ENCODE peak calls at places on chromosomes 16 and 17, in seven cellular contexts. S is CD8-positive, alpha-beta memory T cell; M is fibroblast of mammary gland; N is kidney glomerular epithelial cell; Q is activated CD4-positive, alpha-beta T cell treated with anti-CD3 and anti-CD28 coated beads, Interleukin-2, amount 50 U/mL, for 4 hours; E is stimulated activated CD4-positive, alpha-beta T cell treated with anti-CD3 and anti-CD28 coated beads, Interleukin-1b, Interleukin-23, amount 100 ng/mL, for 4 hours; C is HAP-1. U is an unnamed sample.

GRCh38 chr16:30499284-30499683 is 26.7 kb downstream of the ITGAL start:
- DNase-seq in S (no peak), M (peak; percentile 22), N (no peak), Q (no peak), E (no peak), C (no peak), U (no peak)

GRCh38 chr16:24540575-24541240 is 1.3 kb downstream of the RBBP6 start:
- DNase-seq in S (no peak), M (no peak), N (peak; percentile 25), Q (no peak), E (no peak), C (peak; percentile 42), U (no peak)

GRCh38 chr17:61782683-61783082 is 80.6 kb downstream of the BRIP1 start:
- DNase-seq in S (no peak), M (no peak), N (no peak), Q (no peak), E (no peak), C (no peak), U (no peak)

GRCh38 chr16:89052824-89053724 is 40.6 kb upstream of the ACSF3 start:
- DNase-seq in S (no peak), M (no peak), N (no peak), Q (no peak), E (no peak), C (peak; percentile 69), U (peak; percentile 47)

GRCh38 chr16:53257001-53257400 is 177.3 kb upstream of the RBL2 start:
- DNase-seq in S (no peak), M (peak; percentile 50), N (peak; percentile 52), Q (no peak), E (no peak), C (no peak), U (no peak)

GRCh38 chr17:13835151-13835550 is 233.4 kb upstream of the HS3ST3A1 start:
- DNase-seq in S (no peak), M (no peak), N (no peak), Q (no peak), E (no peak), C (no peak), U (no peak)

GRCh38 chr17:75105269-75106080 is 4.3 kb upstream of the ARMC7 start:
- DNase-seq in S (no peak), M (peak; percentile 34), N (no peak), Q (no peak), E (no peak), C (peak; percentile 71), U (peak; percentile 89)

GRCh38 chr16:87178977-87179376 is 138.2 kb downstream of the C16orf95 start:
- DNase-seq in S (no peak), M (peak; percentile 41), N (peak; percentile 32), Q (no peak), E (no peak), C (no peak), U (no peak)

GRCh38 chr17:17119533-17119932 is 77.3 kb downstream of the MPRIP start:
- DNase-seq in S (peak; percentile 84), M (peak; percentile 75), N (peak; percentile 5), Q (peak; percentile 59), E (peak; percentile 26), C (no peak), U (no peak)

GRCh38 chr17:57466042-57466471 is 209.7 kb downstream of the MSI2 start:
- DNase-seq in S (no peak), M (no peak), N (no peak), Q (no peak), E (no peak), C (peak; percentile 71), U (no peak)

GRCh38 chr17:73359987-73360410 is 48.2 kb upstream of the CDC42EP4 start:
- DNase-seq in S (no peak), M (no peak), N (no peak), Q (no peak), E (no peak), C (peak; percentile 65), U (peak; percentile 88)

GRCh38 chr17:45994228-45994627 is 4.8 kb upstream of the STH start:
- DNase-seq in S (no peak), M (no peak), N (no peak), Q (no peak), E (no peak), C (no peak), U (no peak)

GRCh38 chr17:35543856-35544255 is 6.4 kb upstream of the SLFN12L start:
- DNase-seq in S (no peak), M (no peak), N (no peak), Q (no peak), E (no peak), C (no peak), U (no peak)

GRCh38 chr17:57866319-57866718 is 16.5 kb upstream of the MRPS23 start:
- DNase-seq in S (no peak), M (no peak), N (no peak), Q (no peak), E (no peak), C (no peak), U (no peak)

GRCh38 chr16:77812856-77813523 is 24.6 kb downstream of the VAT1L start:
- DNase-seq in S (no peak), M (peak; percentile 29), N (no peak), Q (no peak), E (no peak), C (no peak), U (no peak)

GRCh38 chr17:75875940-75876189 is 2.5 kb downstream of the TRIM47 start:
- DNase-seq in S (no peak), M (no peak), N (peak; percentile 66), Q (no peak), E (no peak), C (no peak), U (no peak)

GRCh38 chr16:65938083-65938482 is 428.4 kb upstream of the CDH5 start:
- DNase-seq in S (no peak), M (no peak), N (no peak), Q (no peak), E (no peak), C (no peak), U (no peak)

GRCh38 chr17:54426287-54426886 is 474.3 kb upstream of the TOM1L1 start:
- DNase-seq in S (no peak), M (peak; percentile 5), N (no peak), Q (no peak), E (no peak), C (peak; percentile 40), U (no peak)

GRCh38 chr17:62933986-62934385 is 32.0 kb upstream of the TANC2 start:
- DNase-seq in S (no peak), M (peak; percentile 17), N (no peak), Q (no peak), E (no peak), C (no peak), U (no peak)

GRCh38 chr17:81460856-81461460 is 51.6 kb downstream of the ACTG1 start:
- DNase-seq in S (no peak), M (no peak), N (no peak), Q (no peak), E (no peak), C (no peak), U (no peak)

GRCh38 chr17:32755045-32755805 is 121.7 kb downstream of the MYO1D start:
- DNase-seq in S (no peak), M (peak; percentile 77), N (peak; percentile 81), Q (no peak), E (no peak), C (no peak), U (peak; percentile 70)

GRCh38 chr17:8753976-8754440 is 4.3 kb downstream of the SPDYE4 start:
- DNase-seq in S (no peak), M (peak; percentile 42), N (peak; percentile 40), Q (no peak), E (no peak), C (no peak), U (peak; percentile 15)

GRCh38 chr17:65328567-65328966 is 191.4 kb downstream of the RGS9 start:
- DNase-seq in S (no peak), M (no peak), N (no peak), Q (no peak), E (no peak), C (no peak), U (no peak)

GRCh38 chr16:19853973-19854876 is 30.4 kb downstream of the GPRC5B start:
- DNase-seq in S (no peak), M (no peak), N (no peak), Q (no peak), E (no peak), C (peak; percentile 26), U (no peak)

GRCh38 chr16:27315333-27316037 is 1.7 kb downstream of the IL4R start:
- DNase-seq in S (peak; percentile 70), M (peak; percentile 75), N (peak; percentile 15), Q (peak; percentile 44), E (no peak), C (peak; percentile 18), U (no peak)

GRCh38 chr17:37310940-37311339 is 64.8 kb upstream of the C17orf78 start:
- DNase-seq in S (no peak), M (no peak), N (no peak), Q (no peak), E (no peak), C (no peak), U (no peak)

GRCh38 chr16:3017262-3017805 is 649 bp downstream of the CLDN6 start:
- DNase-seq in S (no peak), M (no peak), N (no peak), Q (no peak), E (no peak), C (no peak), U (no peak)

GRCh38 chr17:29069526-29070041 is 26.6 kb downstream of the PIPOX start:
- DNase-seq in S (peak; percentile 26), M (peak; percentile 6), N (no peak), Q (no peak), E (no peak), C (no peak), U (no peak)

GRCh38 chr17:57966875-57967274 is 11.7 kb upstream of the CUEDC1 start:
- DNase-seq in S (no peak), M (no peak), N (no peak), Q (no peak), E (no peak), C (no peak), U (no peak)

GRCh38 chr17:55448681-55449080 is 27.0 kb upstream of the MMD start:
- DNase-seq in S (no peak), M (peak; percentile 50), N (no peak), Q (no peak), E (no peak), C (no peak), U (no peak)

GRCh38 chr17:40760105-40761016 is 5.2 kb upstream of the KRT25 start:
- DNase-seq in S (no peak), M (no peak), N (no peak), Q (no peak), E (no peak), C (no peak), U (no peak)

GRCh38 chr16:27708651-27709050 is 158.7 kb downstream of the KATNIP start:
- DNase-seq in S (no peak), M (no peak), N (no peak), Q (no peak), E (no peak), C (no peak), U (no peak)

GRCh38 chr16:2194166-2194834 is 2.1 kb downstream of the CASKIN1 start:
- DNase-seq in S (no peak), M (peak; percentile 53), N (no peak), Q (no peak), E (no peak), C (peak; percentile 83), U (no peak)

GRCh38 chr16:9119795-9120194 is 28.4 kb downstream of the HAPSTR1 start:
- DNase-seq in S (no peak), M (peak; percentile 97), N (no peak), Q (no peak), E (no peak), C (no peak), U (no peak)

GRCh38 chr17:7460850-7461660 is 16.2 kb downstream of the CHRNB1 start:
- DNase-seq in S (no peak), M (no peak), N (no peak), Q (no peak), E (no peak), C (peak; percentile 49), U (no peak)

GRCh38 chr17:155576-155975 is 18.2 kb downstream of the SCGB1C2 start:
- DNase-seq in S (peak; percentile 9), M (no peak), N (no peak), Q (no peak), E (no peak), C (no peak), U (no peak)

GRCh38 chr17:80779961-80780380 is 211.7 kb upstream of the CHMP6 start:
- DNase-seq in S (peak; percentile 13), M (peak; percentile 97), N (no peak), Q (no peak), E (no peak), C (no peak), U (no peak)

GRCh38 chr17:80992948-80993624 is 1.4 kb downstream of the CHMP6 start:
- DNase-seq in S (no peak), M (no peak), N (no peak), Q (no peak), E (no peak), C (no peak), U (no peak)